ENCODE peak calls at places on chromosomes 3 and 15, in ten cellular contexts. G, I, E, P, J, B, M, S, Y and T are unnamed samples.

GRCh38 chr15:101013769-101014223 is 94.6 kb downstream of the LRRK1 start:
- DNase-seq in G (no peak), I (no peak), E (no peak), P (no peak), J (no peak), B (peak; percentile 0), M (no peak), S (no peak), Y (no peak), T (no peak)

GRCh38 chr3:31577232-31577631 is 44.5 kb downstream of the STT3B start:
- DNase-seq in G (no peak), I (no peak), E (no peak), P (no peak), J (no peak), B (no peak), M (no peak), S (no peak), Y (no peak), T (no peak)

GRCh38 chr3:152885066-152885465 is 50.1 kb downstream of the P2RY1 start:
- DNase-seq in G (no peak), I (no peak), E (no peak), P (no peak), J (no peak), B (no peak), M (no peak), S (no peak), Y (no peak), T (no peak)

GRCh38 chr3:185021326-185021725 is 131.5 kb downstream of the C3orf70 start:
- DNase-seq in G (no peak), I (no peak), E (peak; percentile 13), P (no peak), J (no peak), B (no peak), M (no peak), S (no peak), Y (no peak), T (no peak)

GRCh38 chr3:58633157-58633865 is 33.3 kb downstream of the FAM3D start:
- DNase-seq in G (no peak), I (no peak), E (no peak), P (no peak), J (no peak), B (no peak), M (no peak), S (no peak), Y (no peak), T (no peak)

GRCh38 chr3:74301058-74301457 is 313.4 kb downstream of the CNTN3 start:
- DNase-seq in G (no peak), I (no peak), E (no peak), P (no peak), J (no peak), B (no peak), M (no peak), S (no peak), Y (no peak), T (no peak)

GRCh38 chr3:172622916-172623700 is 87.8 kb downstream of the NCEH1 start:
- DNase-seq in G (no peak), I (peak; percentile 9), E (peak; percentile 71), P (no peak), J (peak; percentile 72), B (peak; percentile 75), M (no peak), S (peak; percentile 52), Y (no peak), T (no peak)

GRCh38 chr3:141737108-141737507 is 990 bp upstream of the RNF7 start:
- DNase-seq in G (no peak), I (no peak), E (no peak), P (no peak), J (no peak), B (no peak), M (no peak), S (no peak), Y (no peak), T (peak; percentile 75)

GRCh38 chr3:12436514-12437222 is 47.6 kb upstream of the TSEN2 start:
- DNase-seq in G (no peak), I (no peak), E (peak; percentile 52), P (no peak), J (no peak), B (no peak), M (no peak), S (peak; percentile 58), Y (no peak), T (no peak)

GRCh38 chr3:105823149-105823866 is 45.5 kb downstream of the CBLB start:
- DNase-seq in G (no peak), I (no peak), E (peak; percentile 98), P (no peak), J (peak; percentile 79), B (no peak), M (no peak), S (peak; percentile 90), Y (no peak), T (no peak)

GRCh38 chr3:181210275-181210674 is 220.7 kb upstream of the DNAJC19 start:
- DNase-seq in G (no peak), I (no peak), E (peak; percentile 15), P (no peak), J (no peak), B (no peak), M (no peak), S (peak; percentile 23), Y (peak; percentile 11), T (no peak)

GRCh38 chr3:66010348-66011097 is 28.2 kb downstream of the MAGI1 start:
- DNase-seq in G (no peak), I (no peak), E (no peak), P (no peak), J (no peak), B (no peak), M (no peak), S (no peak), Y (no peak), T (no peak)

GRCh38 chr3:98041350-98041749 is 6.2 kb upstream of the GABRR3 start:
- DNase-seq in G (no peak), I (no peak), E (no peak), P (no peak), J (no peak), B (no peak), M (no peak), S (no peak), Y (no peak), T (no peak)

GRCh38 chr3:194351080-194351672 is at the start of gene CPN2:
- DNase-seq in G (no peak), I (no peak), E (no peak), P (no peak), J (no peak), B (no peak), M (no peak), S (no peak), Y (no peak), T (peak; percentile 66)

GRCh38 chr3:43996379-43997301 is 245.0 kb upstream of the TOPAZ1 start:
- DNase-seq in G (no peak), I (no peak), E (no peak), P (no peak), J (no peak), B (no peak), M (no peak), S (no peak), Y (no peak), T (peak; percentile 81)

GRCh38 chr3:43096761-43097160 is 9.1 kb downstream of the POMGNT2 start:
- DNase-seq in G (no peak), I (no peak), E (no peak), P (no peak), J (no peak), B (no peak), M (no peak), S (no peak), Y (no peak), T (no peak)

GRCh38 chr3:104604326-104605010 is 762.2 kb upstream of the ALCAM start:
- DNase-seq in G (no peak), I (no peak), E (peak; percentile 48), P (no peak), J (peak; percentile 5), B (no peak), M (no peak), S (peak; percentile 11), Y (peak; percentile 16), T (no peak)

GRCh38 chr15:63121382-63122001 is at the start of gene LACTB:
- DNase-seq in G (peak; percentile 70), I (peak; percentile 65), E (peak; percentile 89), P (peak; percentile 90), J (peak; percentile 66), B (peak; percentile 92), M (peak; percentile 57), S (peak; percentile 81), Y (peak; percentile 40), T (peak; percentile 96)

GRCh38 chr3:167742338-167742737 is 6.8 kb downstream of the SERPINI1 start:
- DNase-seq in G (no peak), I (no peak), E (no peak), P (no peak), J (no peak), B (no peak), M (no peak), S (no peak), Y (no peak), T (no peak)

GRCh38 chr3:100455841-100456550 is 36.4 kb upstream of the TMEM45A start:
- DNase-seq in G (no peak), I (no peak), E (no peak), P (no peak), J (no peak), B (no peak), M (no peak), S (no peak), Y (no peak), T (no peak)

GRCh38 chr3:171874251-171874679 is 31.1 kb downstream of the TMEM212 start:
- DNase-seq in G (no peak), I (no peak), E (peak; percentile 99), P (no peak), J (peak; percentile 97), B (no peak), M (no peak), S (peak; percentile 98), Y (no peak), T (no peak)

GRCh38 chr3:142603340-142603730 is 7.1 kb downstream of the PLS1 start:
- DNase-seq in G (no peak), I (no peak), E (no peak), P (no peak), J (no peak), B (peak; percentile 67), M (no peak), S (no peak), Y (no peak), T (no peak)

GRCh38 chr15:65406402-65407000 is 16.2 kb downstream of the IGDCC4 start:
- DNase-seq in G (no peak), I (no peak), E (no peak), P (no peak), J (no peak), B (no peak), M (no peak), S (no peak), Y (no peak), T (no peak)

GRCh38 chr15:38651328-38652038 is 86.9 kb upstream of the RASGRP1 start:
- DNase-seq in G (peak; percentile 76), I (peak; percentile 84), E (no peak), P (no peak), J (no peak), B (peak; percentile 26), M (no peak), S (no peak), Y (no peak), T (peak; percentile 81)

GRCh38 chr3:120093119-120093922 is 926 bp downstream of the GSK3B start:
- DNase-seq in G (peak; percentile 20), I (peak; percentile 22), E (peak; percentile 85), P (no peak), J (no peak), B (peak; percentile 85), M (no peak), S (peak; percentile 11), Y (no peak), T (peak; percentile 84)

GRCh38 chr3:193078996-193079731 is 161.5 kb upstream of the MB21D2 start:
- DNase-seq in G (no peak), I (no peak), E (no peak), P (no peak), J (no peak), B (no peak), M (no peak), S (no peak), Y (no peak), T (no peak)

GRCh38 chr15:94584833-94585244 is 353.5 kb downstream of the MCTP2 start:
- DNase-seq in G (peak; percentile 47), I (peak; percentile 31), E (no peak), P (peak; percentile 21), J (no peak), B (peak; percentile 12), M (peak; percentile 17), S (peak; percentile 9), Y (no peak), T (no peak)

GRCh38 chr3:36714343-36714742 is 50.0 kb downstream of the DCLK3 start:
- DNase-seq in G (no peak), I (no peak), E (no peak), P (no peak), J (peak; percentile 10), B (no peak), M (no peak), S (peak; percentile 79), Y (no peak), T (no peak)